ENCODE peak calls at places on chromosomes 7 and 10, in six cellular contexts. R, D, X, B, F and W are unnamed samples.

GRCh38 chr10:70430489-70431445 is 10.7 kb downstream of the NODAL start:
- DNase-seq in R (no peak), D (no peak), X (no peak), B (peak; percentile 80), F (no peak), W (no peak)

GRCh38 chr7:17009007-17009719 is 127.4 kb upstream of the AGR3 start:
- DNase-seq in R (no peak), D (no peak), X (no peak), B (peak; percentile 18), F (no peak), W (no peak)

GRCh38 chr10:61626209-61626608 is 36.5 kb upstream of the CABCOCO1 start:
- DNase-seq in R (no peak), D (no peak), X (no peak), B (no peak), F (no peak), W (no peak)

GRCh38 chr10:28785018-28785417 is 107.7 kb downstream of the BAMBI start:
- DNase-seq in R (no peak), D (no peak), X (no peak), B (no peak), F (no peak), W (no peak)

GRCh38 chr7:23462846-23463245 is 7.4 kb downstream of the IGF2BP3 start:
- DNase-seq in R (no peak), D (no peak), X (peak; percentile 26), B (no peak), F (no peak), W (no peak)

GRCh38 chr7:91634485-91635177 is 245.9 kb downstream of the MTERF1 start:
- DNase-seq in R (no peak), D (no peak), X (no peak), B (no peak), F (no peak), W (no peak)

GRCh38 chr10:65940105-65940504 is 985.7 kb upstream of the LRRTM3 start:
- DNase-seq in R (no peak), D (no peak), X (no peak), B (no peak), F (no peak), W (no peak)

GRCh38 chr10:7409732-7410168 is 1.1 kb downstream of the SFMBT2 start:
- DNase-seq in R (no peak), D (no peak), X (no peak), B (no peak), F (peak; percentile 32), W (no peak)

GRCh38 chr7:133510326-133511055 is 257.6 kb downstream of the EXOC4 start:
- DNase-seq in R (no peak), D (no peak), X (no peak), B (no peak), F (no peak), W (no peak)

GRCh38 chr7:74454948-74455804 is 1.5 kb downstream of the GTF2IRD1 start:
- DNase-seq in R (no peak), D (no peak), X (no peak), B (peak; percentile 56), F (peak; percentile 40), W (no peak)

GRCh38 chr10:68938117-68938516 is 17.9 kb upstream of the DDX21 start:
- DNase-seq in R (no peak), D (no peak), X (no peak), B (no peak), F (no peak), W (no peak)

GRCh38 chr7:110762514-110762913 is 328.4 kb upstream of the LRRN3 start:
- DNase-seq in R (no peak), D (no peak), X (no peak), B (no peak), F (no peak), W (no peak)

GRCh38 chr7:14598978-14599377 is 303.6 kb downstream of the DGKB start:
- DNase-seq in R (no peak), D (no peak), X (no peak), B (no peak), F (no peak), W (no peak)

GRCh38 chr7:47663841-47664240 is 81.9 kb upstream of the TNS3 start:
- DNase-seq in R (no peak), D (no peak), X (no peak), B (no peak), F (no peak), W (no peak)

GRCh38 chr10:43316516-43316915 is 49.7 kb upstream of the RASGEF1A start:
- DNase-seq in R (no peak), D (no peak), X (no peak), B (no peak), F (no peak), W (no peak)
- TF ChIP-seq TAF1 in R (no peak), D (no peak), X (no peak), B (no peak), F (no peak), W (no peak)

GRCh38 chr10:122560279-122560804 is at the start of gene DMBT1:
- DNase-seq in R (no peak), D (no peak), X (no peak), B (no peak), F (no peak), W (no peak)
- TF ChIP-seq POLR2A in R (no peak), D (no peak), X (no peak), B (no peak), F (no peak), W (no peak)

GRCh38 chr7:83427929-83428328 is 221.0 kb downstream of the SEMA3E start:
- DNase-seq in R (no peak), D (no peak), X (no peak), B (no peak), F (no peak), W (no peak)
- TF ChIP-seq TAF1 in R (no peak), D (no peak), X (no peak), B (no peak), F (no peak), W (no peak)

GRCh38 chr7:152462995-152463713 is 27.4 kb upstream of the KMT2C start:
- DNase-seq in R (no peak), D (no peak), X (peak; percentile 89), B (no peak), F (no peak), W (no peak)
- TF ChIP-seq POLR2A in R (no peak), D (no peak), X (peak; percentile 48), B (peak; percentile 69), F (peak; percentile 94), W (no peak)

DNA sequence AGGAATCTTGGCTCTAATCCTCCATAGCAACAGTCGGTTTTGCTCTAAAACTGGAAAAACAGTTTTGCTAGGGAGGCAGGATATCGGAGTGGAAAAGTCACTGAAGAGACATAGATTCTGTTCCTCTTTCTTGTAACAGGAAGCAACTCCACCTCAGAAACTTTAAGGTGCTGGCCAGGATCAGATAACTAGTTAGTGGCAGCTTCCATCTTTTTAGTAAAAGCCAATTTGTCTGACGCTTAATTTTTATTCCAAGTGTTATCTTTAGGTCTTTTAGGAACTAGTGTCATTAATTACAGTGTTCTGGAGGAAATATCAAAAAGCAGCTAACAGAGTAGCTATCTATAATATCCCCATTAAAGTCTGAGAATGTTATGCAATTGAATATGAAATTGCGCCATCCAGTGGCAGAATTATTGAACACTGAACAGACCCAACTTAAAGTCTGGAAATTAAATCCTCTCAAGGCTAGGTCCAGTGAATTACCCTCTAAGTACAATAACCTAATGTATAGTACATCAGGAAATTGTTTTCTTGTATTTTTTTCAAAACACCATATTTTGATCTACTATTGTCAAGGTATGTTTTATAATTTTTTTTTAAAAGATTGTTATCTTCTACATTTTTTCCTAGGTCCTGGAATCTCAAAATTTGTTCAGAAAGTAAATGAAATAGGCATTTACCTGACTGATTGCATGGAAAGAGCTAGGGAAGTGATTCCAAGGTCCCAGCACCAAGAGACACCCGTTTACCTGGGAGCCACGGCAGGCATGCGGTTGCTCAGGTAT is 65.9 kb upstream of the CC2D2B start:
- DNase-seq in R (no peak), D (no peak), X (no peak), B (peak; percentile 57), F (peak; percentile 31), W (no peak)
- TF ChIP-seq TAF1 in R (no peak), D (no peak), X (no peak), B (no peak), F (no peak), W (no peak)

GRCh38 chr10:103350175-103350521 is 792 bp downstream of the PCGF6 start:
- DNase-seq in R (no peak), D (no peak), X (no peak), B (no peak), F (no peak), W (no peak)

GRCh38 chr10:103355906-103356599 is 5.1 kb upstream of the PCGF6 start:
- DNase-seq in R (no peak), D (no peak), X (no peak), B (no peak), F (no peak), W (no peak)

GRCh38 chr10:103353281-103353680 is 2.3 kb upstream of the PCGF6 start:
- DNase-seq in R (no peak), D (no peak), X (no peak), B (peak; percentile 13), F (no peak), W (no peak)

GRCh38 chr10:103350522-103351260 is at the start of gene PCGF6:
- DNase-seq in R (peak; percentile 90), D (no peak), X (peak; percentile 96), B (peak; percentile 76), F (peak; percentile 84), W (peak; percentile 90)
- TF ChIP-seq POLR2A in R (peak; percentile 66), D (peak; percentile 82), X (peak; percentile 56), B (peak; percentile 74), F (peak; percentile 66), W (no peak)